ENCODE peak calls at places on chromosomes 2 and 18, in eight cellular contexts. X is choroid plexus epithelial cell, I is GM23338, C is GM20000, J is thoracic aorta, G is GM13977, O is AG04450, Y is cardiac muscle cell. U is an unnamed sample.

GRCh38 chr2:197174539-197175094 is 136.0 kb downstream of the ANKRD44 start:
- DNase-seq in X (peak; percentile 73), I (no peak), C (no peak), J (no peak), G (no peak), O (peak; percentile 59), Y (no peak), U (no peak)

GRCh38 chr18:34913837-34914755 is 127.1 kb upstream of the MAPRE2 start:
- DNase-seq in X (peak; percentile 97), I (no peak), C (no peak), J (no peak), G (no peak), O (peak; percentile 61), Y (no peak), U (no peak)

GRCh38 chr2:48145845-48146452 is 239.7 kb upstream of the FBXO11 start:
- DNase-seq in X (peak; percentile 86), I (peak; percentile 53), C (no peak), J (no peak), G (no peak), O (no peak), Y (peak; percentile 51), U (no peak)

GRCh38 chr2:84676295-84676694 is 160.0 kb downstream of the DNAH6 start:
- DNase-seq in X (no peak), I (no peak), C (no peak), J (no peak), G (no peak), O (peak; percentile 46), Y (no peak), U (no peak)

GRCh38 chr18:37846996-37847395 is 281.4 kb upstream of the CELF4 start:
- DNase-seq in X (no peak), I (peak; percentile 2), C (no peak), J (no peak), G (no peak), O (no peak), Y (no peak), U (no peak)

GRCh38 chr2:230886641-230887040 is 21.9 kb downstream of the ITM2C start:
- DNase-seq in X (no peak), I (peak; percentile 31), C (no peak), J (no peak), G (no peak), O (no peak), Y (no peak), U (no peak)

GRCh38 chr18:11500153-11501122 is 109.0 kb upstream of the SLC35G4 start:
- DNase-seq in X (peak; percentile 98), I (no peak), C (no peak), J (no peak), G (no peak), O (peak; percentile 91), Y (no peak), U (peak; percentile 12)

GRCh38 chr2:173355132-173355865 is 627 bp downstream of the CDCA7 start:
- DNase-seq in X (peak; percentile 59), I (peak; percentile 85), C (peak; percentile 65), J (no peak), G (peak; percentile 66), O (peak; percentile 24), Y (peak; percentile 88), U (peak; percentile 52)

GRCh38 chr2:120736955-120737801 is 1.5 kb downstream of the GLI2 start:
- DNase-seq in X (peak; percentile 87), I (peak; percentile 94), C (no peak), J (no peak), G (no peak), O (peak; percentile 81), Y (peak; percentile 83), U (peak; percentile 26)

GRCh38 chr2:183780072-183780471 is 655.8 kb downstream of the NUP35 start:
- DNase-seq in X (no peak), I (no peak), C (no peak), J (no peak), G (no peak), O (no peak), Y (no peak), U (no peak)

GRCh38 chr2:113113794-113114193 is 13.6 kb upstream of the IL1RN start:
- DNase-seq in X (no peak), I (no peak), C (no peak), J (no peak), G (no peak), O (no peak), Y (no peak), U (no peak)

GRCh38 chr2:170421175-170421687 is 243.3 kb downstream of the MYO3B start:
- DNase-seq in X (no peak), I (no peak), C (no peak), J (no peak), G (no peak), O (no peak), Y (no peak), U (no peak)

GRCh38 chr2:31079665-31080064 is 58.6 kb downstream of the GALNT14 start:
- DNase-seq in X (no peak), I (peak; percentile 75), C (no peak), J (no peak), G (no peak), O (no peak), Y (peak; percentile 62), U (peak; percentile 35)

GRCh38 chr2:174059875-174060226 is 94.7 kb upstream of the SP3 start:
- DNase-seq in X (peak; percentile 46), I (no peak), C (no peak), J (no peak), G (no peak), O (no peak), Y (no peak), U (no peak)

GRCh38 chr18:12088096-12088495 is 5.5 kb upstream of the ANKRD62 start:
- DNase-seq in X (no peak), I (no peak), C (no peak), J (no peak), G (no peak), O (no peak), Y (no peak), U (no peak)

GRCh38 chr18:62189208-62189607 is 2.2 kb downstream of the RELCH start:
- DNase-seq in X (no peak), I (no peak), C (no peak), J (no peak), G (no peak), O (no peak), Y (no peak), U (no peak)

GRCh38 chr2:215970425-215970824 is 42.9 kb downstream of the MREG start:
- DNase-seq in X (peak; percentile 30), I (no peak), C (no peak), J (no peak), G (no peak), O (no peak), Y (no peak), U (no peak)

DNA sequence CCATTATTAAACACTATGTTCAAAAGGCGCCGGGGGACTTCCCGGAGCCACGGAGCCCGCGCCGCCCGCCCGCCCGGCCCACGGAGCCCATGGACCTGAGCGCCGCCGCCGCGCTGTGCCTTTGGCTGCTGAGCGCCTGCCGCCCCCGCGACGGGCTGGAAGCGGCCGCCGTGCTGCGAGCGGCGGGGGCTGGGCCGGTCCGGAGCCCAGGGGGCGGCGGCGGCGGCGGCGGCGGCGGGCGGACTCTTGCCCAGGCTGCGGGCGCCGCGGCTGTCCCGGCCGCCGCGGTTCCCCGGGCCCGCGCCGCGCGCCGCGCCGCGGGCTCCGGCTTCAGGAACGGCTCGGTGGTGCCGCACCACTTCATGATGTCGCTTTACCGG is 197 bp downstream of the GDF7 start:
- DNase-seq in X (no peak), I (no peak), C (peak; percentile 69), J (no peak), G (peak; percentile 68), O (no peak), Y (peak; percentile 56), U (no peak)
- TF ChIP-seq CTCF in X (no peak), I (no peak), C (no peak), J (no peak), G (no peak), O (no peak), Y (no peak), U (peak; percentile 16)

DNA sequence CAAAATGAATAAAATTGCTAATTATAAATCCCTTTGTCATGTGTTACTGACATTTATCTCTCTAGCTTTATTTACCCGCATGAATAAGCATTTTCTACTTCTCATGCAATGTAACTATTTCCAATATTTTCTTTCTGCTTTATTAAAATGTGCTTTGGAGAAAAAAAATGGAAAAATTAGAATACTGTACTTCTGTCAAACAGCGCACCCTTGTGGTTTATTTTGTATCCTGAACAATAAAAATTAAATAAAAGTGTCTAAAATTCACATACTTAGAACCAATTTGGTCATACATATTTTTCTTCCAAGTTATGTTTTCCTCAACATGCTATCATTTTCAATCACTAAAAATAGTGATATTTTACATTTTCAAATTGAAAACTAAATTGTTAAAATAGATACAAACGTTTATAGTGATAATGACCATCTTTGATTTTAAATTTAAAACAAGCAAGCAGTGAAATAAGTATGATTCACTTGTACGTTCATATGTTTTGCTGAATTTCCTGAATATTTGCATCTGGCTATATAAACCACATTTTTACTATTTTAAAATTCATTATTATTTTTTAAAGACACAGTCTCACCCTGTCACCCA is 95.8 kb upstream of the GRB14 start:
- DNase-seq in X (peak; percentile 65), I (peak; percentile 41), C (peak; percentile 4), J (no peak), G (no peak), O (no peak), Y (peak; percentile 42), U (no peak)
- TF ChIP-seq CTCF in X (peak; percentile 55), I (no peak), C (no peak), J (peak; percentile 63), G (peak; percentile 51), O (peak; percentile 56), Y (peak; percentile 50), U (peak; percentile 86)

DNA sequence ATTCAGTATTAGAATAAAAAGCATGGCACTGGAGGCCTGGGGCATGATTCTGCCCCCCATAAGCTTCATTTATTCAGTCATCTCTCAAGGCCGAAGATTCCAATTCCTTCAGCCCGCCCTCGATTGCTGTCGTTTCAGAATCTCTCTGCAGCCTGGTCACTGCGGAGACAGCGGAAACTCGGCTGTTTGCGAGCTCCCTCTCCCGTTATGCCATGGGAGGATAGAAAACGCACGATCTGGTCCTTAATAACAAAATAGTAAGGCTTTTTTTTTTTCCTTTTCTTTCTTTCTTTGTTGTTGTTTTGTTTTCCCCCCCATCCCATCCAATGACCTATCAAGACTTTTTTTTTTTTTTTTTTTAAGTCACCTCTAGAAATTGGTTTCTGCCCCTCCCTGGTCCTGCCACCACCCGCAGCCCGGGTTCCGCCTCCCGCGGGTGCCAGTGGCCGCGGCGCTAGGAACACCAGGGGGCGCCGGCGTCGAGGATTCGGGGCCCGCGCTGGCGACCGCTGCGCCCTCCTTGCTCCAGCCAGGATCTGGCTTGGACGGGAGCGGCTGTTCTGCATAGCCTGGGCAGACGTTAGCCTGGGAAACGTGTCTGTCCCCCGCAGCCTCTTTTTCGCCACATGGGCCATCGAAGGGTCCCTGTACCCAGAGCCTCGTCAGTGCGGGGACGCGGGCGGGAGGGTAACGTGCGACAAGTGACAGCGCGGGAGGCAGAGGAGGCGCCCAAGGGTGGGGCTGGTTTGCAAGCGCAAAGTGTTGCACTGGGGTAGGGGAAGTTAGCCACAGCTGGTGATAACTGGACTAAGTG is 10.0 kb downstream of the CPLX4 start:
- DNase-seq in X (peak; percentile 70), I (peak; percentile 86), C (peak; percentile 80), J (no peak), G (peak; percentile 76), O (peak; percentile 4), Y (peak; percentile 87), U (peak; percentile 85)
- TF ChIP-seq CTCF in X (peak; percentile 59), I (peak; percentile 85), C (peak; percentile 88), J (peak; percentile 73), G (peak; percentile 95), O (peak; percentile 86), Y (peak; percentile 91), U (peak; percentile 89)

DNA sequence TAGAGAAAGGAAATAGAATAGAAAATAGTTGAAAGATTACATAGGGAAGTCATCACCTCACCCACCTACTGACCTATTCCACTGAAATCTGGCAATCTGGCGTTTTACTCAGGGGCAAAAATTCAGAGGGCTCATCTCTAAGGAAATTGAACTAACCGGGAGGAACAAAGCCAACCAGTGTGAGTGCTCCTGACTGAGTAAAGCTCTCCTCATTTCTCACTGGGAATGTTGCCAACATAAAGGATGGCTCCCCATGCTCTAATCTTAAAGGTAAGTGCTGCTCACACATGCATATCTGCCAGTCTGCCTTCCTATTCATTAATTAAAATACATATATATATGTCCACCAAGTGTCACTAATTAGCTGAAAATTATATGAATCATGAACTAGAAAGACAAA is 13.5 kb upstream of the DOK6 start:
- DNase-seq in X (no peak), I (peak; percentile 21), C (no peak), J (no peak), G (no peak), O (no peak), Y (no peak), U (no peak)
- TF ChIP-seq CTCF in X (no peak), I (no peak), C (no peak), J (no peak), G (no peak), O (no peak), Y (no peak), U (no peak)